ENCODE peak calls at places on chromosome 20, in six cellular contexts. S, G, W, V, N and M are unnamed samples.

GRCh38 chr20:3738109-3739053 is 5.9 kb downstream of the HSPA12B start:
- DNase-seq in N (no peak), W (no peak), S (no peak), G (no peak), V (no peak), M (no peak)

GRCh38 chr20:40323411-40323810 is 365.6 kb downstream of the MAFB start:
- DNase-seq in G (no peak), W (no peak), N (no peak), V (peak; percentile 96), S (peak; percentile 62), M (no peak)

GRCh38 chr20:62269871-62270270 is 31.6 kb downstream of the OSBPL2 start:
- DNase-seq in W (no peak), G (no peak), V (no peak), N (no peak), S (no peak), M (no peak)

GRCh38 chr20:36856691-36857635 is 19.0 kb upstream of the TLDC2 start:
- DNase-seq in V (no peak), W (no peak), G (no peak), S (no peak), N (peak; percentile 54), M (peak; percentile 55)

GRCh38 chr20:43914697-43915208 is at the start of gene TOX2:
- DNase-seq in G (peak; percentile 63), V (peak; percentile 49), S (no peak), W (peak; percentile 87), N (peak; percentile 49), M (peak; percentile 64)

GRCh38 chr20:57244627-57245214 is 21.7 kb downstream of the BMP7 start:
- DNase-seq in N (no peak), V (peak; percentile 29), G (no peak), S (no peak), W (peak; percentile 78), M (no peak)

GRCh38 chr20:21125072-21125848 is 622 bp upstream of the KIZ start:
- DNase-seq in V (no peak), N (peak; percentile 43), W (peak; percentile 72), S (peak; percentile 39), G (peak; percentile 12), M (peak; percentile 26)

GRCh38 chr20:5474646-5475550 is 158.1 kb upstream of the PROKR2 start:
- DNase-seq in V (no peak), N (no peak), G (no peak), S (no peak), W (no peak), M (no peak)

GRCh38 chr20:15700147-15700765 is 873.0 kb downstream of the KIF16B start:
- DNase-seq in V (no peak), W (peak; percentile 55), G (no peak), S (peak; percentile 75), N (no peak), M (no peak)

GRCh38 chr20:57481281-57481711 is 43.6 kb downstream of the CTCFL start:
- DNase-seq in V (peak; percentile 67), G (no peak), S (no peak), N (no peak), W (no peak), M (no peak)

GRCh38 chr20:43525016-43525415 is 17.5 kb downstream of the L3MBTL1 start:
- DNase-seq in V (no peak), W (no peak), N (no peak), S (no peak), G (no peak), M (no peak)

GRCh38 chr20:45685896-45686295 is 15.9 kb upstream of the WFDC11 start:
- DNase-seq in N (no peak), W (no peak), V (no peak), G (peak; percentile 11), S (peak; percentile 35), M (peak; percentile 9)
- TF ChIP-seq CTCF in N (no peak), W (no peak), V (peak; percentile 1), G (peak; percentile 16), S (peak; percentile 39), M (no peak)

GRCh38 chr20:1617055-1617454 is 2.8 kb downstream of the SIRPB1 start:
- DNase-seq in V (peak; percentile 24), S (no peak), N (no peak), W (no peak), G (no peak), M (no peak)
- TF ChIP-seq CTCF in V (no peak), S (no peak), N (no peak), W (no peak), G (no peak), M (no peak)

GRCh38 chr20:833121-833449 is 430 bp upstream of the FAM110A start:
- DNase-seq in V (no peak), N (no peak), W (no peak), S (peak; percentile 85), G (no peak), M (no peak)

GRCh38 chr20:834151-834747 is 734 bp downstream of the FAM110A start:
- DNase-seq in W (no peak), V (no peak), G (no peak), N (no peak), S (no peak), M (no peak)

GRCh38 chr20:836188-836587 is 2.7 kb downstream of the FAM110A start:
- DNase-seq in W (no peak), V (no peak), N (no peak), S (no peak), G (no peak), M (no peak)

GRCh38 chr20:833450-834150 is at the start of gene FAM110A:
- DNase-seq in N (peak; percentile 89), G (peak; percentile 90), V (peak; percentile 98), W (peak; percentile 92), S (peak; percentile 84), M (peak; percentile 92)

GRCh38 chr20:835220-836045 is 1.9 kb downstream of the FAM110A start:
- DNase-seq in W (no peak), S (no peak), G (no peak), N (no peak), V (no peak), M (no peak)
- TF ChIP-seq CTCF in W (no peak), S (no peak), G (no peak), N (no peak), V (no peak), M (no peak)

GRCh38 chr20:47501483-47502270 is at the start of gene NCOA3:
- DNase-seq in V (peak; percentile 98), N (peak; percentile 92), S (peak; percentile 76), W (peak; percentile 100), G (peak; percentile 99), M (peak; percentile 95)
- TF ChIP-seq CTCF in V (peak; percentile 3), N (peak; percentile 35), S (peak; percentile 66), W (peak; percentile 43), G (peak; percentile 77), M (peak; percentile 50)

GRCh38 chr20:1266167-1266973 is at the start of gene SNPH:
- DNase-seq in N (peak; percentile 75), V (peak; percentile 77), W (peak; percentile 25), S (peak; percentile 64), G (peak; percentile 40), M (peak; percentile 53)
- TF ChIP-seq CTCF in N (no peak), V (no peak), W (no peak), S (no peak), G (no peak), M (no peak)

GRCh38 chr20:58628491-58629212 is 22.4 kb upstream of the STX16 start:
- DNase-seq in S (no peak), V (no peak), N (no peak), G (no peak), W (no peak), M (no peak)
- TF ChIP-seq CTCF in S (no peak), V (no peak), N (no peak), G (no peak), W (peak; percentile 25), M (no peak)